ENCODE peak calls at places on chromosomes 6 and 20, in ten cellular contexts. J, P, L, S, V, U, X, W, A and D are unnamed samples.

GRCh38 chr6:99294786-99295185 is 54.7 kb downstream of the FAXC start:
- DNase-seq in J (no peak), P (no peak), L (no peak), S (no peak), V (no peak), U (no peak), X (no peak), W (no peak), A (no peak), D (no peak)

GRCh38 chr20:62212309-62212708 is 7.8 kb downstream of the HRH3 start:
- DNase-seq in J (no peak), P (no peak), L (no peak), S (no peak), V (no peak), U (no peak), X (no peak), W (no peak), A (no peak), D (no peak)

GRCh38 chr6:31558318-31558625 is 10.9 kb downstream of the NFKBIL1 start:
- DNase-seq in J (no peak), P (no peak), L (no peak), S (no peak), V (no peak), U (no peak), X (no peak), W (no peak), A (no peak), D (no peak)

GRCh38 chr6:24486065-24486464 is 3.3 kb downstream of the GPLD1 start:
- DNase-seq in J (no peak), P (no peak), L (no peak), S (no peak), V (no peak), U (no peak), X (no peak), W (no peak), A (no peak), D (no peak)

GRCh38 chr6:27547157-27548075 is 74.5 kb upstream of the ZNF184 start:
- DNase-seq in J (no peak), P (peak), L (peak), S (no peak), V (peak), U (no peak), X (no peak), W (peak), A (no peak), D (peak)

GRCh38 chr20:8246153-8246552 is 114.1 kb downstream of the PLCB1 start:
- DNase-seq in J (no peak), P (no peak), L (no peak), S (no peak), V (no peak), U (no peak), X (no peak), W (no peak), A (no peak), D (no peak)

GRCh38 chr6:163327936-163328335 is 86.6 kb upstream of the QKI start:
- DNase-seq in J (no peak), P (peak), L (no peak), S (no peak), V (no peak), U (no peak), X (no peak), W (no peak), A (no peak), D (no peak)

GRCh38 chr20:55140631-55141030 is 665.2 kb downstream of the DOK5 start:
- DNase-seq in J (no peak), P (peak), L (no peak), S (no peak), V (no peak), U (no peak), X (no peak), W (no peak), A (no peak), D (no peak)